ENCODE peak calls at places on chromosome 19, in ten cellular contexts. One of them, this sample, is unnamed.

GRCh38 chr19:2567580-2567979 is 91.7 kb downstream of the GADD45B start:
- DNase-seq in stimulated activated CD8-positive, alpha-beta memory T cell treated with anti-CD3 and anti-CD28 coated beads, Interleukin-2, amount 100 ng/mL, for 1 hour: no peak
- DNase-seq in activated T-helper 1 cell treated with anti-CD3 and anti-CD28 coated beads, Interleukin-2, amount 50 U/mL, for 16 hours: no peak
- DNase-seq in EL: no peak
- DNase-seq in WTC11: peak
- DNase-seq in lower lobe of right lung: peak
- DNase-seq in AG08395: no peak
- DNase-seq in activated CD4-positive, alpha-beta T cell treated with anti-CD3 and anti-CD28 coated beads for 48 hours: no peak
- DNase-seq in bronchial epithelial cell: no peak
- DNase-seq in Karpas-422: no peak
- DNase-seq in this sample: no peak

GRCh38 chr19:46133101-46133627 is 8.7 kb upstream of the IGFL3 start:
- DNase-seq in stimulated activated CD8-positive, alpha-beta memory T cell treated with anti-CD3 and anti-CD28 coated beads, Interleukin-2, amount 100 ng/mL, for 1 hour: no peak
- DNase-seq in activated T-helper 1 cell treated with anti-CD3 and anti-CD28 coated beads, Interleukin-2, amount 50 U/mL, for 16 hours: no peak
- DNase-seq in EL: peak
- DNase-seq in WTC11: peak
- DNase-seq in lower lobe of right lung: no peak
- DNase-seq in AG08395: peak
- DNase-seq in activated CD4-positive, alpha-beta T cell treated with anti-CD3 and anti-CD28 coated beads for 48 hours: no peak
- DNase-seq in bronchial epithelial cell: peak
- DNase-seq in Karpas-422: no peak
- DNase-seq in this sample: peak

GRCh38 chr19:8900421-8900820 is 68.2 kb downstream of the MBD3L1 start:
- DNase-seq in stimulated activated CD8-positive, alpha-beta memory T cell treated with anti-CD3 and anti-CD28 coated beads, Interleukin-2, amount 100 ng/mL, for 1 hour: no peak
- DNase-seq in activated T-helper 1 cell treated with anti-CD3 and anti-CD28 coated beads, Interleukin-2, amount 50 U/mL, for 16 hours: no peak
- DNase-seq in EL: no peak
- DNase-seq in WTC11: no peak
- DNase-seq in lower lobe of right lung: no peak
- DNase-seq in AG08395: no peak
- DNase-seq in activated CD4-positive, alpha-beta T cell treated with anti-CD3 and anti-CD28 coated beads for 48 hours: no peak
- DNase-seq in bronchial epithelial cell: no peak
- DNase-seq in Karpas-422: no peak
- DNase-seq in this sample: no peak

GRCh38 chr19:44260343-44260681 is 626 bp downstream of the ZNF233 start:
- DNase-seq in stimulated activated CD8-positive, alpha-beta memory T cell treated with anti-CD3 and anti-CD28 coated beads, Interleukin-2, amount 100 ng/mL, for 1 hour: no peak
- DNase-seq in activated T-helper 1 cell treated with anti-CD3 and anti-CD28 coated beads, Interleukin-2, amount 50 U/mL, for 16 hours: no peak
- DNase-seq in EL: peak
- DNase-seq in WTC11: peak
- DNase-seq in lower lobe of right lung: no peak
- DNase-seq in AG08395: no peak
- DNase-seq in activated CD4-positive, alpha-beta T cell treated with anti-CD3 and anti-CD28 coated beads for 48 hours: no peak
- DNase-seq in bronchial epithelial cell: no peak
- DNase-seq in Karpas-422: no peak
- DNase-seq in this sample: no peak

GRCh38 chr19:35608250-35608649 is 4.3 kb upstream of the HAUS5 start:
- DNase-seq in stimulated activated CD8-positive, alpha-beta memory T cell treated with anti-CD3 and anti-CD28 coated beads, Interleukin-2, amount 100 ng/mL, for 1 hour: no peak
- DNase-seq in activated T-helper 1 cell treated with anti-CD3 and anti-CD28 coated beads, Interleukin-2, amount 50 U/mL, for 16 hours: no peak
- DNase-seq in EL: no peak
- DNase-seq in WTC11: no peak
- DNase-seq in lower lobe of right lung: no peak
- DNase-seq in AG08395: no peak
- DNase-seq in activated CD4-positive, alpha-beta T cell treated with anti-CD3 and anti-CD28 coated beads for 48 hours: no peak
- DNase-seq in bronchial epithelial cell: peak
- DNase-seq in Karpas-422: peak
- DNase-seq in this sample: no peak

GRCh38 chr19:33429891-33430673 is 56.6 kb downstream of the CEBPG start:
- DNase-seq in stimulated activated CD8-positive, alpha-beta memory T cell treated with anti-CD3 and anti-CD28 coated beads, Interleukin-2, amount 100 ng/mL, for 1 hour: no peak
- DNase-seq in activated T-helper 1 cell treated with anti-CD3 and anti-CD28 coated beads, Interleukin-2, amount 50 U/mL, for 16 hours: no peak
- DNase-seq in EL: no peak
- DNase-seq in WTC11: no peak
- DNase-seq in lower lobe of right lung: peak
- DNase-seq in AG08395: no peak
- DNase-seq in activated CD4-positive, alpha-beta T cell treated with anti-CD3 and anti-CD28 coated beads for 48 hours: no peak
- DNase-seq in bronchial epithelial cell: no peak
- DNase-seq in Karpas-422: no peak
- DNase-seq in this sample: no peak

GRCh38 chr19:47074621-47075020 is 26.2 kb upstream of the TMEM160 start:
- DNase-seq in stimulated activated CD8-positive, alpha-beta memory T cell treated with anti-CD3 and anti-CD28 coated beads, Interleukin-2, amount 100 ng/mL, for 1 hour: no peak
- DNase-seq in activated T-helper 1 cell treated with anti-CD3 and anti-CD28 coated beads, Interleukin-2, amount 50 U/mL, for 16 hours: no peak
- DNase-seq in EL: no peak
- DNase-seq in WTC11: no peak
- DNase-seq in lower lobe of right lung: no peak
- DNase-seq in AG08395: no peak
- DNase-seq in activated CD4-positive, alpha-beta T cell treated with anti-CD3 and anti-CD28 coated beads for 48 hours: no peak
- DNase-seq in bronchial epithelial cell: no peak
- DNase-seq in Karpas-422: no peak
- DNase-seq in this sample: no peak

GRCh38 chr19:58060231-58060630 is 1.1 kb downstream of the ZNF135 start:
- DNase-seq in stimulated activated CD8-positive, alpha-beta memory T cell treated with anti-CD3 and anti-CD28 coated beads, Interleukin-2, amount 100 ng/mL, for 1 hour: no peak
- DNase-seq in activated T-helper 1 cell treated with anti-CD3 and anti-CD28 coated beads, Interleukin-2, amount 50 U/mL, for 16 hours: no peak
- DNase-seq in EL: no peak
- DNase-seq in WTC11: no peak
- DNase-seq in lower lobe of right lung: no peak
- DNase-seq in AG08395: no peak
- DNase-seq in activated CD4-positive, alpha-beta T cell treated with anti-CD3 and anti-CD28 coated beads for 48 hours: no peak
- DNase-seq in bronchial epithelial cell: no peak
- DNase-seq in Karpas-422: no peak
- DNase-seq in this sample: no peak